ENCODE peak calls at places on chromosomes 7 and 10, in eight cellular contexts. One of them, this sample, is unnamed.

GRCh38 chr7:109343662-109344061 is 774.0 kb downstream of the DNAJB9 start:
- DNase-seq in stimulated activated CD4-positive, alpha-beta T cell treated with anti-CD3 and anti-CD28 coated beads, Interleukin-4, amount 100 ng/mL, for 24 hours: no peak
- DNase-seq in KBM-7: no peak
- DNase-seq in CD4-positive, alpha-beta T cell: no peak
- DNase-seq in HEK293T: no peak
- DNase-seq in heart right ventricle: no peak
- DNase-seq in renal cortical epithelial cell: peak
- DNase-seq in MCF 10A: peak
- DNase-seq in this sample: no peak

GRCh38 chr7:139730746-139731612 is 46.8 kb downstream of the HIPK2 start:
- DNase-seq in stimulated activated CD4-positive, alpha-beta T cell treated with anti-CD3 and anti-CD28 coated beads, Interleukin-4, amount 100 ng/mL, for 24 hours: no peak
- DNase-seq in KBM-7: peak
- DNase-seq in CD4-positive, alpha-beta T cell: peak
- DNase-seq in HEK293T: no peak
- DNase-seq in heart right ventricle: peak
- DNase-seq in renal cortical epithelial cell: peak
- DNase-seq in MCF 10A: peak
- DNase-seq in this sample: no peak

GRCh38 chr7:128352138-128352537 is 8.4 kb upstream of the RBM28 start:
- DNase-seq in stimulated activated CD4-positive, alpha-beta T cell treated with anti-CD3 and anti-CD28 coated beads, Interleukin-4, amount 100 ng/mL, for 24 hours: peak
- DNase-seq in KBM-7: no peak
- DNase-seq in CD4-positive, alpha-beta T cell: no peak
- DNase-seq in HEK293T: no peak
- DNase-seq in heart right ventricle: peak
- DNase-seq in renal cortical epithelial cell: peak
- DNase-seq in MCF 10A: no peak
- DNase-seq in this sample: no peak

GRCh38 chr7:134903073-134903790 is 83.1 kb upstream of the AGBL3 start:
- DNase-seq in stimulated activated CD4-positive, alpha-beta T cell treated with anti-CD3 and anti-CD28 coated beads, Interleukin-4, amount 100 ng/mL, for 24 hours: no peak
- DNase-seq in KBM-7: no peak
- DNase-seq in CD4-positive, alpha-beta T cell: no peak
- DNase-seq in HEK293T: no peak
- DNase-seq in heart right ventricle: no peak
- DNase-seq in renal cortical epithelial cell: no peak
- DNase-seq in MCF 10A: no peak
- DNase-seq in this sample: no peak

GRCh38 chr10:100346351-100346764 is 675 bp upstream of the SCD start:
- DNase-seq in stimulated activated CD4-positive, alpha-beta T cell treated with anti-CD3 and anti-CD28 coated beads, Interleukin-4, amount 100 ng/mL, for 24 hours: peak
- DNase-seq in KBM-7: peak
- DNase-seq in CD4-positive, alpha-beta T cell: peak
- DNase-seq in HEK293T: peak
- DNase-seq in heart right ventricle: peak
- DNase-seq in renal cortical epithelial cell: peak
- DNase-seq in MCF 10A: peak
- DNase-seq in this sample: peak

GRCh38 chr7:74181821-74182220 is 7.7 kb downstream of the EIF4H start:
- DNase-seq in stimulated activated CD4-positive, alpha-beta T cell treated with anti-CD3 and anti-CD28 coated beads, Interleukin-4, amount 100 ng/mL, for 24 hours: no peak
- DNase-seq in KBM-7: no peak
- DNase-seq in CD4-positive, alpha-beta T cell: no peak
- DNase-seq in HEK293T: no peak
- DNase-seq in heart right ventricle: no peak
- DNase-seq in renal cortical epithelial cell: no peak
- DNase-seq in MCF 10A: no peak
- DNase-seq in this sample: no peak

GRCh38 chr7:93921607-93922446 is at the start of gene GNG11:
- DNase-seq in stimulated activated CD4-positive, alpha-beta T cell treated with anti-CD3 and anti-CD28 coated beads, Interleukin-4, amount 100 ng/mL, for 24 hours: peak
- DNase-seq in KBM-7: peak
- DNase-seq in CD4-positive, alpha-beta T cell: no peak
- DNase-seq in HEK293T: peak
- DNase-seq in heart right ventricle: peak
- DNase-seq in renal cortical epithelial cell: peak
- DNase-seq in MCF 10A: peak
- DNase-seq in this sample: peak

GRCh38 chr7:105199372-105199771 is 185.4 kb downstream of the KMT2E start:
- DNase-seq in stimulated activated CD4-positive, alpha-beta T cell treated with anti-CD3 and anti-CD28 coated beads, Interleukin-4, amount 100 ng/mL, for 24 hours: no peak
- DNase-seq in KBM-7: no peak
- DNase-seq in CD4-positive, alpha-beta T cell: no peak
- DNase-seq in HEK293T: no peak
- DNase-seq in heart right ventricle: no peak
- DNase-seq in renal cortical epithelial cell: peak
- DNase-seq in MCF 10A: no peak
- DNase-seq in this sample: no peak

GRCh38 chr10:50275650-50276235 is 24.4 kb upstream of the ASAH2 start:
- DNase-seq in stimulated activated CD4-positive, alpha-beta T cell treated with anti-CD3 and anti-CD28 coated beads, Interleukin-4, amount 100 ng/mL, for 24 hours: peak
- DNase-seq in KBM-7: peak
- DNase-seq in CD4-positive, alpha-beta T cell: no peak
- DNase-seq in HEK293T: peak
- DNase-seq in heart right ventricle: peak
- DNase-seq in renal cortical epithelial cell: peak
- DNase-seq in MCF 10A: peak
- DNase-seq in this sample: peak

GRCh38 chr7:105806592-105807266 is 69.7 kb downstream of the ATXN7L1 start:
- DNase-seq in stimulated activated CD4-positive, alpha-beta T cell treated with anti-CD3 and anti-CD28 coated beads, Interleukin-4, amount 100 ng/mL, for 24 hours: peak
- DNase-seq in KBM-7: peak
- DNase-seq in CD4-positive, alpha-beta T cell: peak
- DNase-seq in HEK293T: no peak
- DNase-seq in heart right ventricle: no peak
- DNase-seq in renal cortical epithelial cell: peak
- DNase-seq in MCF 10A: peak
- DNase-seq in this sample: peak

GRCh38 chr10:103849880-103850571 is 5.3 kb downstream of the SH3PXD2A start:
- DNase-seq in stimulated activated CD4-positive, alpha-beta T cell treated with anti-CD3 and anti-CD28 coated beads, Interleukin-4, amount 100 ng/mL, for 24 hours: no peak
- DNase-seq in KBM-7: no peak
- DNase-seq in CD4-positive, alpha-beta T cell: no peak
- DNase-seq in HEK293T: no peak
- DNase-seq in heart right ventricle: no peak
- DNase-seq in renal cortical epithelial cell: peak
- DNase-seq in MCF 10A: peak
- DNase-seq in this sample: no peak

GRCh38 chr7:105880571-105881330 is 4.4 kb upstream of the ATXN7L1 start:
- DNase-seq in stimulated activated CD4-positive, alpha-beta T cell treated with anti-CD3 and anti-CD28 coated beads, Interleukin-4, amount 100 ng/mL, for 24 hours: no peak
- DNase-seq in KBM-7: no peak
- DNase-seq in CD4-positive, alpha-beta T cell: no peak
- DNase-seq in HEK293T: no peak
- DNase-seq in heart right ventricle: no peak
- DNase-seq in renal cortical epithelial cell: no peak
- DNase-seq in MCF 10A: no peak
- DNase-seq in this sample: no peak

GRCh38 chr7:44988718-44989117 is 9.9 kb upstream of the MYO1G start:
- DNase-seq in stimulated activated CD4-positive, alpha-beta T cell treated with anti-CD3 and anti-CD28 coated beads, Interleukin-4, amount 100 ng/mL, for 24 hours: no peak
- DNase-seq in KBM-7: no peak
- DNase-seq in CD4-positive, alpha-beta T cell: no peak
- DNase-seq in HEK293T: no peak
- DNase-seq in heart right ventricle: no peak
- DNase-seq in renal cortical epithelial cell: no peak
- DNase-seq in MCF 10A: no peak
- DNase-seq in this sample: no peak

GRCh38 chr10:114084225-114084624 is 40.6 kb downstream of the ADRB1 start:
- DNase-seq in stimulated activated CD4-positive, alpha-beta T cell treated with anti-CD3 and anti-CD28 coated beads, Interleukin-4, amount 100 ng/mL, for 24 hours: no peak
- DNase-seq in KBM-7: peak
- DNase-seq in CD4-positive, alpha-beta T cell: no peak
- DNase-seq in HEK293T: no peak
- DNase-seq in heart right ventricle: no peak
- DNase-seq in renal cortical epithelial cell: no peak
- DNase-seq in MCF 10A: no peak
- DNase-seq in this sample: peak

GRCh38 chr10:12681250-12681649 is 320.3 kb downstream of the CCDC3 start:
- DNase-seq in stimulated activated CD4-positive, alpha-beta T cell treated with anti-CD3 and anti-CD28 coated beads, Interleukin-4, amount 100 ng/mL, for 24 hours: no peak
- DNase-seq in KBM-7: no peak
- DNase-seq in CD4-positive, alpha-beta T cell: no peak
- DNase-seq in HEK293T: no peak
- DNase-seq in heart right ventricle: no peak
- DNase-seq in renal cortical epithelial cell: no peak
- DNase-seq in MCF 10A: no peak
- DNase-seq in this sample: no peak

GRCh38 chr7:13098161-13098560 is 410.7 kb downstream of the ARL4A start:
- DNase-seq in stimulated activated CD4-positive, alpha-beta T cell treated with anti-CD3 and anti-CD28 coated beads, Interleukin-4, amount 100 ng/mL, for 24 hours: no peak
- DNase-seq in KBM-7: no peak
- DNase-seq in CD4-positive, alpha-beta T cell: no peak
- DNase-seq in HEK293T: no peak
- DNase-seq in heart right ventricle: no peak
- DNase-seq in renal cortical epithelial cell: no peak
- DNase-seq in MCF 10A: no peak
- DNase-seq in this sample: no peak

GRCh38 chr10:67959839-67960476 is 75.5 kb downstream of the SIRT1 start:
- DNase-seq in stimulated activated CD4-positive, alpha-beta T cell treated with anti-CD3 and anti-CD28 coated beads, Interleukin-4, amount 100 ng/mL, for 24 hours: no peak
- DNase-seq in KBM-7: no peak
- DNase-seq in CD4-positive, alpha-beta T cell: no peak
- DNase-seq in HEK293T: no peak
- DNase-seq in heart right ventricle: no peak
- DNase-seq in renal cortical epithelial cell: no peak
- DNase-seq in MCF 10A: no peak
- DNase-seq in this sample: no peak

GRCh38 chr10:73974309-73974946 is 23.5 kb upstream of the VCL start:
- DNase-seq in stimulated activated CD4-positive, alpha-beta T cell treated with anti-CD3 and anti-CD28 coated beads, Interleukin-4, amount 100 ng/mL, for 24 hours: no peak
- DNase-seq in KBM-7: no peak
- DNase-seq in CD4-positive, alpha-beta T cell: no peak
- DNase-seq in HEK293T: no peak
- DNase-seq in heart right ventricle: no peak
- DNase-seq in renal cortical epithelial cell: no peak
- DNase-seq in MCF 10A: no peak
- DNase-seq in this sample: no peak

GRCh38 chr7:35820858-35821257 is 20.0 kb downstream of the SEPTIN7 start:
- DNase-seq in stimulated activated CD4-positive, alpha-beta T cell treated with anti-CD3 and anti-CD28 coated beads, Interleukin-4, amount 100 ng/mL, for 24 hours: no peak
- DNase-seq in KBM-7: no peak
- DNase-seq in CD4-positive, alpha-beta T cell: no peak
- DNase-seq in HEK293T: no peak
- DNase-seq in heart right ventricle: no peak
- DNase-seq in renal cortical epithelial cell: no peak
- DNase-seq in MCF 10A: no peak
- DNase-seq in this sample: no peak

GRCh38 chr10:1141701-1142100 is 85.5 kb downstream of the WDR37 start:
- DNase-seq in stimulated activated CD4-positive, alpha-beta T cell treated with anti-CD3 and anti-CD28 coated beads, Interleukin-4, amount 100 ng/mL, for 24 hours: no peak
- DNase-seq in KBM-7: no peak
- DNase-seq in CD4-positive, alpha-beta T cell: no peak
- DNase-seq in HEK293T: no peak
- DNase-seq in heart right ventricle: no peak
- DNase-seq in renal cortical epithelial cell: no peak
- DNase-seq in MCF 10A: no peak
- DNase-seq in this sample: no peak

GRCh38 chr7:122055072-122055471 is 89.0 kb downstream of the AASS start:
- DNase-seq in stimulated activated CD4-positive, alpha-beta T cell treated with anti-CD3 and anti-CD28 coated beads, Interleukin-4, amount 100 ng/mL, for 24 hours: no peak
- DNase-seq in KBM-7: no peak
- DNase-seq in CD4-positive, alpha-beta T cell: no peak
- DNase-seq in HEK293T: no peak
- DNase-seq in heart right ventricle: no peak
- DNase-seq in renal cortical epithelial cell: peak
- DNase-seq in MCF 10A: no peak
- DNase-seq in this sample: no peak

GRCh38 chr10:132319853-132320669 is 11.9 kb upstream of the LRRC27 start:
- DNase-seq in stimulated activated CD4-positive, alpha-beta T cell treated with anti-CD3 and anti-CD28 coated beads, Interleukin-4, amount 100 ng/mL, for 24 hours: peak
- DNase-seq in KBM-7: peak
- DNase-seq in CD4-positive, alpha-beta T cell: no peak
- DNase-seq in HEK293T: no peak
- DNase-seq in heart right ventricle: no peak
- DNase-seq in renal cortical epithelial cell: peak
- DNase-seq in MCF 10A: peak
- DNase-seq in this sample: peak

GRCh38 chr10:113945075-113945686 is 90.7 kb downstream of the NHLRC2 start:
- DNase-seq in stimulated activated CD4-positive, alpha-beta T cell treated with anti-CD3 and anti-CD28 coated beads, Interleukin-4, amount 100 ng/mL, for 24 hours: no peak
- DNase-seq in KBM-7: no peak
- DNase-seq in CD4-positive, alpha-beta T cell: no peak
- DNase-seq in HEK293T: no peak
- DNase-seq in heart right ventricle: no peak
- DNase-seq in renal cortical epithelial cell: peak
- DNase-seq in MCF 10A: peak
- DNase-seq in this sample: no peak

GRCh38 chr10:70810967-70811366 is 4.8 kb upstream of the SGPL1 start:
- DNase-seq in stimulated activated CD4-positive, alpha-beta T cell treated with anti-CD3 and anti-CD28 coated beads, Interleukin-4, amount 100 ng/mL, for 24 hours: no peak
- DNase-seq in KBM-7: no peak
- DNase-seq in CD4-positive, alpha-beta T cell: no peak
- DNase-seq in HEK293T: no peak
- DNase-seq in heart right ventricle: no peak
- DNase-seq in renal cortical epithelial cell: no peak
- DNase-seq in MCF 10A: no peak
- DNase-seq in this sample: no peak

GRCh38 chr7:43768894-43769272 is 10.4 kb downstream of the BLVRA start:
- DNase-seq in stimulated activated CD4-positive, alpha-beta T cell treated with anti-CD3 and anti-CD28 coated beads, Interleukin-4, amount 100 ng/mL, for 24 hours: no peak
- DNase-seq in KBM-7: no peak
- DNase-seq in CD4-positive, alpha-beta T cell: no peak
- DNase-seq in HEK293T: no peak
- DNase-seq in heart right ventricle: no peak
- DNase-seq in renal cortical epithelial cell: no peak
- DNase-seq in MCF 10A: no peak
- DNase-seq in this sample: no peak

GRCh38 chr7:69735582-69735981 is 137.3 kb downstream of the AUTS2 start:
- DNase-seq in stimulated activated CD4-positive, alpha-beta T cell treated with anti-CD3 and anti-CD28 coated beads, Interleukin-4, amount 100 ng/mL, for 24 hours: no peak
- DNase-seq in KBM-7: no peak
- DNase-seq in CD4-positive, alpha-beta T cell: no peak
- DNase-seq in HEK293T: no peak
- DNase-seq in heart right ventricle: no peak
- DNase-seq in renal cortical epithelial cell: no peak
- DNase-seq in MCF 10A: no peak
- DNase-seq in this sample: no peak

GRCh38 chr10:49112098-49112497 is 3.2 kb downstream of the VSTM4 start:
- DNase-seq in stimulated activated CD4-positive, alpha-beta T cell treated with anti-CD3 and anti-CD28 coated beads, Interleukin-4, amount 100 ng/mL, for 24 hours: no peak
- DNase-seq in KBM-7: no peak
- DNase-seq in CD4-positive, alpha-beta T cell: no peak
- DNase-seq in HEK293T: no peak
- DNase-seq in heart right ventricle: no peak
- DNase-seq in renal cortical epithelial cell: no peak
- DNase-seq in MCF 10A: no peak
- DNase-seq in this sample: no peak

GRCh38 chr7:30173058-30173897 is 38.5 kb downstream of the MTURN start:
- DNase-seq in stimulated activated CD4-positive, alpha-beta T cell treated with anti-CD3 and anti-CD28 coated beads, Interleukin-4, amount 100 ng/mL, for 24 hours: no peak
- DNase-seq in KBM-7: no peak
- DNase-seq in CD4-positive, alpha-beta T cell: no peak
- DNase-seq in HEK293T: peak
- DNase-seq in heart right ventricle: peak
- DNase-seq in renal cortical epithelial cell: peak
- DNase-seq in MCF 10A: peak
- DNase-seq in this sample: no peak

GRCh38 chr7:130668258-130669050 is at the start of gene COPG2:
- DNase-seq in stimulated activated CD4-positive, alpha-beta T cell treated with anti-CD3 and anti-CD28 coated beads, Interleukin-4, amount 100 ng/mL, for 24 hours: peak
- DNase-seq in KBM-7: peak
- DNase-seq in CD4-positive, alpha-beta T cell: peak
- DNase-seq in HEK293T: peak
- DNase-seq in heart right ventricle: peak
- DNase-seq in renal cortical epithelial cell: peak
- DNase-seq in MCF 10A: peak
- DNase-seq in this sample: peak

GRCh38 chr10:79158402-79159097 is 89.8 kb downstream of the ZMIZ1 start:
- DNase-seq in stimulated activated CD4-positive, alpha-beta T cell treated with anti-CD3 and anti-CD28 coated beads, Interleukin-4, amount 100 ng/mL, for 24 hours: no peak
- DNase-seq in KBM-7: no peak
- DNase-seq in CD4-positive, alpha-beta T cell: no peak
- DNase-seq in HEK293T: no peak
- DNase-seq in heart right ventricle: no peak
- DNase-seq in renal cortical epithelial cell: no peak
- DNase-seq in MCF 10A: no peak
- DNase-seq in this sample: no peak

GRCh38 chr10:125291841-125292240 is 131.5 kb upstream of the CTBP2 start:
- DNase-seq in stimulated activated CD4-positive, alpha-beta T cell treated with anti-CD3 and anti-CD28 coated beads, Interleukin-4, amount 100 ng/mL, for 24 hours: no peak
- DNase-seq in KBM-7: no peak
- DNase-seq in CD4-positive, alpha-beta T cell: no peak
- DNase-seq in HEK293T: no peak
- DNase-seq in heart right ventricle: no peak
- DNase-seq in renal cortical epithelial cell: no peak
- DNase-seq in MCF 10A: no peak
- DNase-seq in this sample: no peak

GRCh38 chr10:101559596-101560292 is 28.3 kb downstream of the POLL start:
- DNase-seq in stimulated activated CD4-positive, alpha-beta T cell treated with anti-CD3 and anti-CD28 coated beads, Interleukin-4, amount 100 ng/mL, for 24 hours: no peak
- DNase-seq in KBM-7: no peak
- DNase-seq in CD4-positive, alpha-beta T cell: no peak
- DNase-seq in HEK293T: no peak
- DNase-seq in heart right ventricle: no peak
- DNase-seq in renal cortical epithelial cell: no peak
- DNase-seq in MCF 10A: no peak
- DNase-seq in this sample: no peak

GRCh38 chr7:28755255-28755654 is 202.9 kb downstream of the TRIL start:
- DNase-seq in stimulated activated CD4-positive, alpha-beta T cell treated with anti-CD3 and anti-CD28 coated beads, Interleukin-4, amount 100 ng/mL, for 24 hours: no peak
- DNase-seq in KBM-7: no peak
- DNase-seq in CD4-positive, alpha-beta T cell: no peak
- DNase-seq in HEK293T: no peak
- DNase-seq in heart right ventricle: no peak
- DNase-seq in renal cortical epithelial cell: no peak
- DNase-seq in MCF 10A: peak
- DNase-seq in this sample: no peak

GRCh38 chr10:97422921-97423420 is 3.0 kb upstream of the PGAM1 start:
- DNase-seq in stimulated activated CD4-positive, alpha-beta T cell treated with anti-CD3 and anti-CD28 coated beads, Interleukin-4, amount 100 ng/mL, for 24 hours: peak
- DNase-seq in KBM-7: no peak
- DNase-seq in CD4-positive, alpha-beta T cell: no peak
- DNase-seq in HEK293T: no peak
- DNase-seq in heart right ventricle: no peak
- DNase-seq in renal cortical epithelial cell: peak
- DNase-seq in MCF 10A: peak
- DNase-seq in this sample: no peak